ENCODE peak calls at places on chromosomes 1 and 21, in five cellular contexts. W, T, G, M and J are unnamed samples.

GRCh38 chr1:64960731-64961130 is 5.6 kb downstream of the JAK1 start:
- DNase-seq in W (no peak), T (no peak), G (no peak), M (no peak), J (no peak)

GRCh38 chr1:94428441-94428840 is 10.3 kb downstream of the ABCD3 start:
- DNase-seq in W (no peak), T (no peak), G (no peak), M (no peak), J (no peak)

GRCh38 chr1:221839794-221840395 is 98.0 kb upstream of the DUSP10 start:
- DNase-seq in W (no peak), T (no peak), G (no peak), M (peak; percentile 76), J (peak; percentile 44)

GRCh38 chr1:115814685-115815398 is 26.1 kb downstream of the NHLH2 start:
- DNase-seq in W (no peak), T (no peak), G (no peak), M (no peak), J (no peak)

GRCh38 chr1:180155202-180155682 is 573 bp downstream of the QSOX1 start:
- DNase-seq in W (no peak), T (no peak), G (no peak), M (peak; percentile 59), J (peak; percentile 49)

GRCh38 chr1:91795601-91796389 is 90.2 kb downstream of the TGFBR3 start:
- DNase-seq in W (no peak), T (no peak), G (peak; percentile 30), M (no peak), J (no peak)

GRCh38 chr1:8962812-8963669 is 17.4 kb downstream of the CA6 start:
- DNase-seq in W (no peak), T (no peak), G (no peak), M (no peak), J (no peak)

GRCh38 chr1:77961392-77961791 is 17.5 kb downstream of the FUBP1 start:
- DNase-seq in W (no peak), T (no peak), G (no peak), M (no peak), J (no peak)

GRCh38 chr21:38725196-38726157 is 80.3 kb upstream of the ETS2 start:
- DNase-seq in W (no peak), T (no peak), G (no peak), M (no peak), J (no peak)

GRCh38 chr1:193069748-193070394 is 10.5 kb downstream of the RO60 start:
- DNase-seq in W (no peak), T (no peak), G (no peak), M (no peak), J (no peak)

GRCh38 chr1:215007880-215008279 is 74.7 kb upstream of the KCNK2 start:
- DNase-seq in W (no peak), T (no peak), G (no peak), M (no peak), J (no peak)

GRCh38 chr1:202126426-202126825 is 3.7 kb downstream of the GPR37L1 start:
- DNase-seq in W (no peak), T (no peak), G (no peak), M (no peak), J (no peak)

GRCh38 chr1:192577145-192578140 is 1.9 kb downstream of the RGS1 start:
- DNase-seq in W (no peak), T (no peak), G (no peak), M (no peak), J (no peak)

GRCh38 chr1:208239518-208240381 is 4.4 kb downstream of the PLXNA2 start:
- DNase-seq in W (no peak), T (no peak), G (no peak), M (peak; percentile 52), J (no peak)

GRCh38 chr1:243765676-243766075 is 84.4 kb downstream of the AKT3 start:
- DNase-seq in W (no peak), T (no peak), G (no peak), M (no peak), J (no peak)

GRCh38 chr1:202160377-202160940 is at the start of gene PTPN7:
- DNase-seq in W (no peak), T (peak; percentile 85), G (no peak), M (no peak), J (peak; percentile 91)

GRCh38 chr1:23019851-23020625 is 770 bp downstream of the KDM1A start:
- DNase-seq in W (no peak), T (no peak), G (no peak), M (peak; percentile 51), J (peak; percentile 36)

GRCh38 chr1:43854473-43854872 is 79.1 kb upstream of the ARTN start:
- DNase-seq in W (no peak), T (no peak), G (no peak), M (no peak), J (no peak)
- H3K27ac ChIP-seq in W (no peak overlapping the region), T (no peak overlapping the region), G (no peak overlapping the region), M (no peak overlapping the region), J (no peak overlapping the region)

DNA sequence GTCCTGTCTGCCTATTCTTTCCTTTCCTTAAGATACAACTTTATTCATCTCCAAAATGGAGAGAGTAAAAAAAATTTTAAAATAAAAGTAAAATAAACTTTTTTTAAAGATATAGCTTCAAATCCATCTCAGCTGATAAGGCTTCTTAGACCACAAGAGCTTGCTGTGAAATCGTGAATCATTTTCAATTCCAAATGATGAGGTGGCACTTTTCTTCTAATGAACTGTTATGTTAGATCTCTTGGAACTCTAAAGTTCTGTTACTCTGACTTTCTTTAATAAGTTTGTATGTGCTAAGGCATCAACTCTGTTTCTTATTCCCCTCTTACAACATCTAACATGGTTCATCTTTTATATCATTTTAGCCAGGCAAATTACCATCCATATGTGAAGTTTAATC is 4.5 kb downstream of the SH3GLB1 start:
- DNase-seq in W (no peak), T (no peak), G (no peak), M (no peak), J (no peak)
- H3K27ac ChIP-seq in W (no peak overlapping the region), T (no peak overlapping the region), G (no peak overlapping the region), M (no peak overlapping the region), J (peak overlapping the region; percentile 7)

GRCh38 chr1:224203243-224204016 is 20.4 kb downstream of the DEGS1 start:
- DNase-seq in W (no peak), T (no peak), G (no peak), M (peak; percentile 35), J (peak; percentile 75)
- H3K27ac ChIP-seq in W (peak overlapping the region; percentile 36), T (no peak overlapping the region), G (peak overlapping the region; percentile 57), M (no peak overlapping the region), J (no peak overlapping the region)

DNA sequence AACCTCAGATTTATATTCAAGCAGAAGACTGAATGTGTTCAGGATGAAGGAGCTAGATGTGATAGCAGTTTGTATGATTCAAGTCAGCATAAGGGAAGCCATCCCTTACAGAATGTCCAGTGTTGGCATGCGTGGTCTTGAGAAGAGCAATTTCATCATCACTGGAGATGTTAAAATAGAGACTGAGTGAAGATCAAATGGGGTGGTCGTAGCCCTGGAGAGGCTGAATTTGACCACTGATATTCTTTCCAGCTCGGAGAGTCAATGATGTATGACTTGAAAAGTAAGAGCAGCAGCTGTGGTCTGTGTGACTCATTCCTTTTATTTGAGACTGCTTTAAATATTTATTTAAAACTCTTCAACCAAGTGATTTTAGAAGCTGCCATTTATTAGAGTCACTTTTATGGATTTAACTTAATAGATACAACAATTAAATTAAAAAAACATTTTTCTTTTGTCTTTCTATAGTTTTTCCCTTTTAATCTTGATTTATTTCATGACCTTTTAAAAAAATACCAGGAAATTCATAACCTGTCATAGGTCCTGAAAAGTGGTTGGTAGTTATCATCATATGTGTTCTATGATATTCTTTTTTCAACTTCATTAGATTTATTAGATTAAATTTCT is 15.5 kb downstream of the FMN2 start:
- DNase-seq in W (no peak), T (no peak), G (peak; percentile 37), M (no peak), J (no peak)
- H3K27ac ChIP-seq in W (no peak overlapping the region), T (no peak overlapping the region), G (no peak overlapping the region), M (no peak overlapping the region), J (no peak overlapping the region)

GRCh38 chr1:151720974-151721787 is at the start of gene RIIAD1:
- DNase-seq in W (no peak), T (no peak), G (no peak), M (no peak), J (no peak)

GRCh38 chr1:151720190-151720953 is 950 bp upstream of the RIIAD1 start:
- DNase-seq in W (no peak), T (no peak), G (no peak), M (no peak), J (no peak)

GRCh38 chr1:151721788-151722510 is 627 bp downstream of the RIIAD1 start:
- DNase-seq in W (no peak), T (no peak), G (no peak), M (no peak), J (no peak)

GRCh38 chr1:151728151-151728711 is 6.9 kb downstream of the RIIAD1 start:
- DNase-seq in W (no peak), T (no peak), G (peak; percentile 16), M (no peak), J (no peak)

GRCh38 chr1:151723726-151724370 is 2.5 kb downstream of the RIIAD1 start:
- DNase-seq in W (no peak), T (no peak), G (no peak), M (no peak), J (no peak)
- H3K27ac ChIP-seq in W (no peak overlapping the region), T (no peak overlapping the region), G (no peak overlapping the region), M (no peak overlapping the region), J (no peak overlapping the region)

DNA sequence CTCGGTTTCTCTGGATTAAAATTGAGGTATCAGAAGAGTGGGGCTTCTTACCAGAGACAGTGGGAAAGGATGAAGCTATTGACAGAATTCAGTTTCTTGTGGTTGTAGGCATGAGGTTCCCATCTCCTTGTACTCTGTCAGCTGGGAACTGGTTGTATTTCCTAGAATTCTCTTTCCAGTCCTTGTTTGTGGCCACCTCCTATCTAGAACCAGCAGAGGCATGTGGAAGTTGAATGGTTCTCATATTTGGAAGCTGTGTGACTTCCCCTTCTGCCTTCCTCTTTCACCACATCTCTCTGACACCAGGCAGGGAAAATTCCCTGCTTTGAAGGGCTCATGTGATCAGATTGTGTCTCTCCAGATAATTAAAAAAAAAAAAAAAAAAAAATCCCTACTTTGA is 457.7 kb upstream of the ADAMTS5 start:
- DNase-seq in W (no peak), T (no peak), G (no peak), M (no peak), J (no peak)
- H3K27ac ChIP-seq in W (peak overlapping the region; percentile 32), T (no peak overlapping the region), G (no peak overlapping the region), M (no peak overlapping the region), J (no peak overlapping the region)

DNA sequence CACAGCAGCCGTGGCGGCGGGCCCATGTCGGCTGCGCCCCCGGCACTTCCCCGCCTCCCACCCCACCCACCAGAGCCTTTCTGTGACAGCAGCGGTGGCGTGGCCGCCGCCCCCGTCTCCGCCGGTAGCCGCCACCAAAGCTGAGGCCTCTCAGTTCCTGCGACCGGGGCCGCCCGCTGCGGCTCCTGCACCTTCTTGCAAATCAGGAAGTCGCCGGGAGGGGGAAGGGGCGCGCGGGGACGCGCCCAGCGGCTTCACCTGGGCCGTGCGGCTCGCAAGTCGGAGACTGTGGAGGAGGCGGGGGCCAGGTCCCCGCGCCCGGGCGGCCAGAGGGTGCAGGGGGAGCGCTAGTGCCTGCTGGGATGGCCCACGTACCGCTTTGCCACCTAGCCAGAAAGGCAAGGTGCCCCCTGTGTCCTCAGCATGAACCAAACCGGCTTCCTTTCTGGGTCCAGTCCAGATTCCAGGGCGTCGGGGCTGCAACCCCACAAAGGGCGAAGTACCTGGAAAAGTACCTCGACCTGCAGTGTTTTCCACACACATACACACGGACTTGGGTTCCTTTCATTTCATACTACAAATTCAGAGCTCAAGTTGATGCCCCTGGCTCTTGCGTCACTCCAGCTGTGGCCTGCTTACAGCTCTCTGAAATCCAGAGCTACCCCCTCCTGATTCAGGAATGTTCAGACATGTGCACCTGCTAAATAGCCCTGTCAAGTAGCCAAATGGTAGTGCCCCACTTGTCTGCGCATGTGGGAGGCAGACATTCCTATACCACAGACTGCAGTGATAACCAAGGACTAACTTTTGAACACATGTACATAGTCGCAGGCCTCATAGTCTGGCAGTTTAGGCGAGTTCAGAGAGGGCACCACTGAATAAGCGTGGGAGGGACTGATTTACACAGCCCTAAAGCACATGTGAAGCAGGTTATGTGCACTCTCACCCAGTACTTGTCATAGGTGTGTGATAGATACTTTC is at the start of gene DENND1B:
- DNase-seq in W (peak; percentile 43), T (peak; percentile 56), G (no peak), M (peak; percentile 84), J (peak; percentile 89)
- H3K27ac ChIP-seq in W (peak within 1 kb of the TSS; percentile 96), T (peak within 1 kb of the TSS; percentile 79), G (peak within 1 kb of the TSS; percentile 80), M (peak within 1 kb of the TSS; percentile 96), J (peak within 1 kb of the TSS; percentile 92)